ENCODE peak calls at places on chromosomes 13 and 19, in seven cellular contexts. X is AG10803; O is CD8-positive, alpha-beta T cell; I is lung; F is prostate gland; G is kidney glomerular epithelial cell; J is HS-27A. L is an unnamed sample.

GRCh38 chr19:13152854-13153626 is 2.8 kb downstream of the IER2 start:
- DNase-seq in I (peak), O (peak), J (no peak), X (peak), F (peak), G (peak), L (no peak)

GRCh38 chr13:64529874-64530485 is 2700.2 kb downstream of the PCDH9 start:
- DNase-seq in X (no peak), I (no peak), J (no peak), F (no peak), O (no peak), G (peak), L (no peak)

GRCh38 chr13:29039212-29039611 is 219.1 kb downstream of the MTUS2 start:
- DNase-seq in X (no peak), J (no peak), F (no peak), O (no peak), G (no peak), I (no peak), L (no peak)

GRCh38 chr19:19606021-19606420 is 12.5 kb downstream of the PBX4 start:
- DNase-seq in G (no peak), F (no peak), I (no peak), O (peak), J (no peak), X (no peak), L (no peak)

GRCh38 chr19:40601061-40601973 is at the start of gene LTBP4:
- DNase-seq in O (no peak), G (no peak), I (peak), J (no peak), X (no peak), F (no peak), L (no peak)

GRCh38 chr19:17719730-17720486 is 628 bp downstream of the MAP1S start:
- DNase-seq in X (no peak), J (no peak), I (peak), F (peak), O (peak), G (no peak), L (no peak)

GRCh38 chr13:67018775-67019174 is 211.4 kb downstream of the PCDH9 start:
- DNase-seq in J (no peak), O (no peak), G (no peak), F (no peak), X (no peak), I (no peak), L (no peak)

GRCh38 chr19:2813235-2814160 is 6.2 kb upstream of the ZNF554 start:
- DNase-seq in J (no peak), G (no peak), I (no peak), X (no peak), O (no peak), F (no peak), L (no peak)

GRCh38 chr13:66635526-66635925 is 594.6 kb downstream of the PCDH9 start:
- DNase-seq in G (peak), O (no peak), X (peak), J (no peak), I (no peak), F (no peak), L (peak)

GRCh38 chr19:41324921-41325639 is 15.1 kb downstream of the CCDC97 start:
- DNase-seq in O (peak), I (no peak), G (peak), F (peak), J (no peak), X (peak), L (peak)

GRCh38 chr19:50718255-50719118 is 1.1 kb downstream of the SHANK1 start:
- DNase-seq in O (no peak), J (no peak), F (no peak), X (no peak), G (no peak), I (no peak), L (no peak)

GRCh38 chr19:31991984-31992655 is 353.3 kb upstream of the ZNF507 start:
- DNase-seq in O (no peak), J (no peak), I (no peak), X (no peak), F (no peak), G (no peak), L (no peak)

GRCh38 chr19:48713041-48713863 is 6.3 kb downstream of the MAMSTR start:
- DNase-seq in O (no peak), X (no peak), I (no peak), J (no peak), G (peak), F (no peak), L (no peak)

GRCh38 chr13:69571606-69572323 is 535.9 kb upstream of the ATXN8OS start:
- DNase-seq in I (no peak), G (peak), J (no peak), X (no peak), O (no peak), F (no peak), L (no peak)

GRCh38 chr13:94696171-94696570 is 16.2 kb downstream of the SOX21 start:
- DNase-seq in F (no peak), X (no peak), J (no peak), O (no peak), G (no peak), I (no peak), L (no peak)

GRCh38 chr13:113730145-113730750 is 28.8 kb upstream of the TMEM255B start:
- DNase-seq in I (no peak), O (no peak), X (no peak), J (no peak), G (no peak), F (no peak), L (no peak)

GRCh38 chr19:56273563-56274117 is 1.1 kb downstream of the EDDM13 start:
- DNase-seq in X (peak), I (no peak), O (no peak), G (no peak), J (no peak), F (no peak), L (no peak)

GRCh38 chr13:27101847-27102246 is 69.8 kb downstream of the USP12 start:
- DNase-seq in J (no peak), X (no peak), I (no peak), O (no peak), G (no peak), F (no peak), L (no peak)

GRCh38 chr13:95226932-95227718 is 74.1 kb downstream of the ABCC4 start:
- DNase-seq in O (no peak), F (no peak), J (no peak), X (no peak), I (no peak), G (no peak), L (no peak)

GRCh38 chr19:18659281-18660050 is 22.6 kb downstream of the KLHL26 start:
- DNase-seq in O (no peak), J (no peak), X (peak), G (no peak), I (no peak), F (no peak), L (no peak)

GRCh38 chr19:55176116-55176515 is 4.0 kb downstream of the SYT5 start:
- DNase-seq in J (no peak), X (no peak), O (no peak), F (no peak), G (no peak), I (no peak), L (no peak)

GRCh38 chr13:66996503-66996902 is 233.6 kb downstream of the PCDH9 start:
- DNase-seq in J (no peak), X (no peak), O (no peak), I (no peak), F (no peak), G (no peak), L (no peak)

GRCh38 chr13:58134012-58134411 is 502.5 kb downstream of the PCDH17 start:
- DNase-seq in I (no peak), J (no peak), F (no peak), O (no peak), G (no peak), X (no peak), L (no peak)

GRCh38 chr19:7293795-7294570 is at the start of gene INSR:
- DNase-seq in O (no peak), I (peak), J (peak), F (peak), G (peak), X (peak), L (peak)

GRCh38 chr19:46574533-46574932 is 26.6 kb upstream of the CALM3 start:
- DNase-seq in O (peak), G (no peak), X (no peak), I (no peak), F (no peak), J (no peak), L (peak)

GRCh38 chr19:8610041-8610927 is at the start of gene ADAMTS10:
- DNase-seq in F (no peak), I (no peak), O (peak), G (peak), J (no peak), X (peak), L (no peak)

GRCh38 chr19:29529646-29530548 is 4.1 kb downstream of the VSTM2B start:
- DNase-seq in X (no peak), G (no peak), O (no peak), J (no peak), I (no peak), F (no peak), L (no peak)

GRCh38 chr19:23822735-23823134 is 64.0 kb upstream of the ZNF681 start:
- DNase-seq in I (no peak), O (no peak), G (no peak), J (no peak), F (no peak), X (no peak), L (no peak)

GRCh38 chr13:80263745-80264513 is 77.0 kb downstream of the SPRY2 start:
- DNase-seq in J (no peak), G (no peak), O (no peak), I (no peak), X (no peak), F (no peak), L (no peak)

GRCh38 chr13:114067886-114068722 is 64.3 kb downstream of the RASA3 start:
- DNase-seq in J (no peak), X (no peak), I (no peak), G (no peak), F (no peak), O (peak), L (no peak)

GRCh38 chr13:93635687-93636086 is 409.1 kb downstream of the GPC6 start:
- DNase-seq in G (no peak), X (peak), I (no peak), O (no peak), J (no peak), F (no peak), L (no peak)

GRCh38 chr19:35609881-35610353 is 2.6 kb upstream of the HAUS5 start:
- DNase-seq in J (no peak), I (no peak), O (no peak), G (no peak), X (no peak), F (no peak), L (no peak)

GRCh38 chr13:30666113-30666512 is 48.4 kb downstream of the USPL1 start:
- DNase-seq in G (no peak), X (no peak), I (no peak), O (no peak), J (no peak), F (no peak), L (no peak)

GRCh38 chr13:113023694-113024430 is 54.8 kb downstream of the MCF2L start:
- DNase-seq in J (no peak), I (no peak), O (no peak), X (no peak), G (no peak), F (no peak), L (no peak)

GRCh38 chr13:112661291-112661690 is 28.5 kb upstream of the ATP11A start:
- DNase-seq in G (no peak), J (no peak), I (no peak), F (no peak), X (no peak), O (no peak), L (no peak)

L was measured in non-pigmented ciliary epithelial cell.